ENCODE peak calls at places on chromosomes 12 and 14, in four cellular contexts. M is HepG2, C is HCT116, K is K562. Z is an unnamed sample.

GRCh38 chr12:102740157-102741032 is 176.6 kb downstream of the PAH start:
- DNase-seq in M (peak; percentile 6), C (peak; percentile 13), K (peak; percentile 8), Z (no peak)

GRCh38 chr14:87995500-87996275 is 2.7 kb upstream of the GALC start:
- DNase-seq in M (peak; percentile 85), C (no peak), K (peak; percentile 51), Z (no peak)

GRCh38 chr12:78146365-78146772 is 315.7 kb downstream of the NAV3 start:
- DNase-seq in M (peak; percentile 15), C (peak; percentile 27), K (peak; percentile 13), Z (peak; percentile 4)

GRCh38 chr12:128766738-128767501 is 56.8 kb downstream of the SLC15A4 start:
- DNase-seq in M (no peak), C (no peak), K (no peak), Z (no peak)

GRCh38 chr14:66070542-66071319 is 415.4 kb upstream of the CCDC196 start:
- DNase-seq in M (peak; percentile 18), C (peak; percentile 35), K (peak; percentile 47), Z (peak; percentile 20)

GRCh38 chr14:68391292-68392014 is 401.4 kb downstream of the ZFP36L1 start:
- DNase-seq in M (no peak), C (no peak), K (no peak), Z (no peak)

GRCh38 chr14:73427516-73428264 is 30.7 kb downstream of the NUMB start:
- DNase-seq in M (no peak), C (no peak), K (no peak), Z (no peak)

GRCh38 chr12:54279632-54280400 is at the start of gene CBX5:
- DNase-seq in M (peak; percentile 99), C (peak; percentile 98), K (peak; percentile 99), Z (peak; percentile 94)

GRCh38 chr12:52224154-52224553 is 8.9 kb upstream of the KRT7 start:
- DNase-seq in M (no peak), C (no peak), K (no peak), Z (no peak)

GRCh38 chr12:70110085-70110484 is 133.1 kb upstream of the CNOT2 start:
- DNase-seq in M (no peak), C (no peak), K (no peak), Z (no peak)

GRCh38 chr12:27975222-27976136 is 2.9 kb upstream of the PTHLH start:
- DNase-seq in M (no peak), C (no peak), K (peak; percentile 85), Z (no peak)

GRCh38 chr12:30874455-30875313 is 51.9 kb upstream of the TSPAN11 start:
- DNase-seq in M (no peak), C (no peak), K (no peak), Z (no peak)

GRCh38 chr14:65961004-65961403 is 525.2 kb upstream of the CCDC196 start:
- DNase-seq in M (no peak), C (peak; percentile 24), K (peak; percentile 64), Z (peak; percentile 10)

GRCh38 chr12:95836630-95837239 is 22.0 kb upstream of the SNRPF start:
- DNase-seq in M (no peak), C (no peak), K (no peak), Z (no peak)

DNA sequence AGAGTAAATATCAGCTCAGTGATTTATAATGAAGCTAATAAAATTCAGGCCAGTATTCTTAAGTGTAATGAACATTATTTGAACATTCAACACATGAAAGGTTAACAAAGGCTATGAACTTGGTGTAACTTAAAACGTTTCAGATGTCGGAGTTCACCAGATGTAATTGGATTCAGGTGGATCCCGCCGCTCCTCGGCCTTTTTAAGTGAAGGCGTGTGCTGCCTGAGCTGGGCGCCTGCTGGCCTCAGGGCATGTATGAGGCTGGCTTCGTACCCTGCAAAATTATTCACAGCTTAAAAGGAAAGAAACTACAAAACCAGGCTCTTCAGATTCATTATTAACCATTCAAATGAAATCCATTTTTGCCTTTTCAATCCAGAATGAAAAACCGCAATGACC is 69.9 kb downstream of the WIF1 start:
- DNase-seq in M (no peak), C (no peak), K (no peak), Z (no peak)
- TF ChIP-seq TCF7L2 in M (no peak), C (no peak), K (no peak), Z (no peak)

GRCh38 chr12:71166869-71167268 is 9.1 kb upstream of the TSPAN8 start:
- DNase-seq in M (no peak), C (no peak), K (no peak), Z (no peak)
- TF ChIP-seq TCF7L2 in M (no peak), C (no peak), K (no peak), Z (no peak)

DNA sequence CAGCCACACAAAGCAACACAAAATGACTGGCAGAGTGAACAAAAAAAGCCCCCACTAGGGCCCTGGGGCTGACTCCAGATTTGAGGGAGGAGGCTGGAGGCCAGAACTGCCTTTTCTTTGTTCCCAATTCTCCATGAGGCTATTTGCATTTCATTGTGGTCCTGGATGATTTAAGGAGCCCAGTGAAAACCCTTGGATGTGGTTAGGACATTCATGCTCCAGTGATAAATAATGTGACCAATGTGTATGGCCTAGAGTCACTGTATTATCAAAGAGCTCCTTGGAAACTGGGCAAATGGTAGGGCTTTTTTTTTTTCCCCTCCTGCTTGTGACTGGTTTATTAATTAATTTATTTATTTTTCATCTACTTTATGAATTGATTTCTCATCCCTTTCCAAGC is 192.8 kb downstream of the NUAK1 start:
- DNase-seq in M (no peak), C (no peak), K (no peak), Z (no peak)
- TF ChIP-seq TCF7L2 in M (no peak), C (no peak), K (no peak), Z (no peak)

GRCh38 chr12:93380480-93381121 is 2.9 kb downstream of the NUDT4 start:
- DNase-seq in M (peak; percentile 43), C (no peak), K (no peak), Z (no peak)
- TF ChIP-seq TCF7L2 in M (no peak), C (no peak), K (no peak), Z (no peak)

GRCh38 chr12:131164096-131164872 is 210.6 kb downstream of the ADGRD1 start:
- DNase-seq in M (no peak), C (peak; percentile 10), K (peak; percentile 38), Z (no peak)
- TF ChIP-seq TCF7L2 in M (no peak), C (no peak), K (no peak), Z (no peak)

GRCh38 chr12:23927907-23928306 is 21.6 kb downstream of the SOX5 start:
- DNase-seq in M (no peak), C (no peak), K (no peak), Z (no peak)
- TF ChIP-seq TCF7L2 in M (no peak), C (no peak), K (no peak), Z (no peak)

DNA sequence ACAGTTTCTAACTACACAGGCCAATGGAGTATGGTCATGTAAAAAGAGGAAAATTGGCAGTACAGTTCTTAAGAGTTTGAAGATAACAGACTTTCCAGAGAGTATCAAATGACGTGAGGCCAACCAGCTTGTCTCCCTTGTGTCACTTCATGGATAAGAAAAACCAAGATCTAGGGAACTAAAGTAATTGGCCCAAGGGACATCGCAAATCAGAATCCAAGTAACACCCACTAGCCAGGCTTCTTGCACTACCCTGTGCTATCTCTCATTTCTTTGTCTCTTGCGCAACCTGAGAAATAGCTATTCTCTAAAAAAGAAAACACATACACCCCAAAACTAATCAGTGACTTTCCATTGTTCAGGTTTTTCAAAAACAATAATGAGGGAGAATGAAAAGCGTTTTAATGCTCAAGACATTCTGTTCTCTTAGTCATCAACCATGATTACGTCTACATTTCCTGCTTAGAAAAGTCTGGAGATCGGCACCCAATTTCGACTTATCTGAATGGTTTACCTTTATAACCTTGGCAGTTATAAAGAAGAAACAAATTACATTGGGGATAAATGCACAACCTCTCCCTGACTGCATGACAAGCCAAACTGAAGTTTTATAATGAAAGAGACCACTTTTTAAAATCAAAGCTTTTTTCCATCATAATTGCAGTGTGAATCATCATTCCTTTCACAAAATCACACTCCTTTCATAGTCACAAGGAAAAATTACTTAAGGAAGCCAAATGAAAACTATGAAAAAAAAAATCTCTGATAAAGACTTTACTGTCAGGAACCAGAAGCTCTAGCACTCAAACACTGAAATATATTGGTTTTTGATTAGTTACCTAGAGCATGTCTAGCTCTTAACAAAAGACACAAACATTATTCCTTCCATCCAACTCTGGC is 42.1 kb downstream of the TMTC1 start:
- DNase-seq in M (no peak), C (no peak), K (no peak), Z (no peak)
- TF ChIP-seq TCF7L2 in M (no peak), C (no peak), K (no peak), Z (no peak)

Z was measured in Panc1.